ENCODE peak calls at places on chromosome 11, in seven cellular contexts. One of them, this sample, is unnamed.
A peak's percentile ranks its signal among the peaks of the same experiment; 100 is the strongest.

GRCh38 chr11:17012179-17012578 is 2.0 kb downstream of the PLEKHA7 start:
- DNase-seq in NAMALWA: no peak
- DNase-seq in HS-5: no peak
- DNase-seq in HL-60: no peak
- DNase-seq in M059J: no peak
- DNase-seq in GM20000: no peak
- DNase-seq in AG09319: no peak
- DNase-seq in this sample: no peak

GRCh38 chr11:122617926-122618325 is 37.6 kb upstream of the UBASH3B start:
- DNase-seq in AG09319: no peak
- DNase-seq in HS-5: no peak
- DNase-seq in HL-60: no peak
- DNase-seq in NAMALWA: no peak
- DNase-seq in GM20000: no peak
- DNase-seq in M059J: peak; percentile 25
- DNase-seq in this sample: no peak

GRCh38 chr11:119356349-119357031 is 10.0 kb upstream of the MFRP start:
- DNase-seq in HS-5: no peak
- DNase-seq in NAMALWA: peak; percentile 59
- DNase-seq in AG09319: no peak
- DNase-seq in M059J: peak; percentile 62
- DNase-seq in GM20000: peak; percentile 92
- DNase-seq in HL-60: peak; percentile 71
- DNase-seq in this sample: no peak

GRCh38 chr11:19605500-19606371 is 106.9 kb upstream of the NAV2 start:
- DNase-seq in M059J: peak; percentile 23
- DNase-seq in HL-60: no peak
- DNase-seq in HS-5: no peak
- DNase-seq in NAMALWA: no peak
- DNase-seq in AG09319: peak; percentile 40
- DNase-seq in GM20000: no peak
- DNase-seq in this sample: no peak

GRCh38 chr11:1829039-1829820 is 5.6 kb upstream of the SYT8 start:
- DNase-seq in AG09319: no peak
- DNase-seq in NAMALWA: no peak
- DNase-seq in HS-5: peak; percentile 8
- DNase-seq in HL-60: no peak
- DNase-seq in M059J: peak; percentile 94
- DNase-seq in GM20000: no peak
- DNase-seq in this sample: peak; percentile 66

GRCh38 chr11:73157141-73158010 is 15.3 kb upstream of the FCHSD2 start:
- DNase-seq in GM20000: peak; percentile 63
- DNase-seq in HL-60: peak; percentile 61
- DNase-seq in NAMALWA: peak; percentile 51
- DNase-seq in M059J: peak; percentile 68
- DNase-seq in HS-5: no peak
- DNase-seq in AG09319: no peak
- DNase-seq in this sample: peak; percentile 83

GRCh38 chr11:117449111-117449693 is 121.5 kb downstream of the CEP164 start:
- DNase-seq in NAMALWA: no peak
- DNase-seq in GM20000: no peak
- DNase-seq in HS-5: no peak
- DNase-seq in HL-60: no peak
- DNase-seq in M059J: peak; percentile 54
- DNase-seq in AG09319: no peak
- DNase-seq in this sample: no peak

GRCh38 chr11:40921256-40921655 is 538.2 kb downstream of the LRRC4C start:
- DNase-seq in M059J: no peak
- DNase-seq in GM20000: no peak
- DNase-seq in HL-60: no peak
- DNase-seq in HS-5: no peak
- DNase-seq in AG09319: no peak
- DNase-seq in NAMALWA: no peak
- DNase-seq in this sample: no peak

GRCh38 chr11:75347781-75348613 is 3.5 kb downstream of the ARRB1 start:
- DNase-seq in AG09319: peak; percentile 90
- DNase-seq in HL-60: no peak
- DNase-seq in NAMALWA: no peak
- DNase-seq in HS-5: peak; percentile 76
- DNase-seq in GM20000: no peak
- DNase-seq in M059J: peak; percentile 84
- DNase-seq in this sample: no peak

GRCh38 chr11:105790841-105791240 is 181.0 kb downstream of the GRIA4 start:
- DNase-seq in HS-5: no peak
- DNase-seq in M059J: no peak
- DNase-seq in HL-60: no peak
- DNase-seq in GM20000: no peak
- DNase-seq in NAMALWA: no peak
- DNase-seq in AG09319: no peak
- DNase-seq in this sample: no peak

GRCh38 chr11:116232364-116232801 is 540.4 kb downstream of the BUD13 start:
- DNase-seq in NAMALWA: no peak
- DNase-seq in AG09319: no peak
- DNase-seq in HL-60: no peak
- DNase-seq in HS-5: no peak
- DNase-seq in GM20000: no peak
- DNase-seq in M059J: no peak
- DNase-seq in this sample: no peak

This sample was measured in HS-27A.